ENCODE peak calls at places on chromosome 20, in four cellular contexts. Q, N, Y and B are unnamed samples.

GRCh38 chr20:24102290-24102689 is 113.7 kb upstream of the GGTLC1 start:
- DNase-seq in Y (no peak), N (peak; percentile 15), Q (no peak), B (no peak)

GRCh38 chr20:50346372-50347347 is 156.0 kb downstream of the CEBPB start:
- DNase-seq in Q (peak; percentile 94), Y (peak; percentile 34), N (no peak), B (no peak)

GRCh38 chr20:45368221-45368980 is 5.4 kb downstream of the SYS1 start:
- DNase-seq in Y (peak; percentile 77), N (peak; percentile 97), Q (no peak), B (no peak)

GRCh38 chr20:57651977-57652864 is 32.0 kb upstream of the ZBP1 start:
- DNase-seq in Y (peak; percentile 9), Q (peak; percentile 76), N (no peak), B (peak; percentile 14)

GRCh38 chr20:49831022-49831769 is 18.6 kb downstream of the SLC9A8 start:
- DNase-seq in Q (no peak), N (no peak), Y (no peak), B (no peak)

GRCh38 chr20:46894971-46895905 is 595 bp downstream of the EYA2 start:
- DNase-seq in Y (no peak), Q (no peak), N (no peak), B (no peak)

GRCh38 chr20:3648941-3649340 is 14.3 kb downstream of the GFRA4 start:
- DNase-seq in Q (no peak), Y (no peak), N (no peak), B (no peak)

GRCh38 chr20:63940472-63941266 is 15.5 kb downstream of the UCKL1 start:
- DNase-seq in Y (no peak), N (no peak), Q (no peak), B (no peak)

GRCh38 chr20:34528921-34529297 is 12.7 kb downstream of the DYNLRB1 start:
- DNase-seq in N (no peak), Q (peak; percentile 73), Y (no peak), B (no peak)

GRCh38 chr20:17504326-17504897 is 26.8 kb downstream of the BFSP1 start:
- DNase-seq in Q (peak; percentile 72), N (no peak), Y (no peak), B (no peak)

GRCh38 chr20:37288091-37288490 is 1.4 kb upstream of the MANBAL start:
- DNase-seq in Q (no peak), N (no peak), Y (no peak), B (no peak)

GRCh38 chr20:49983848-49984408 is 1.1 kb downstream of the SNAI1 start:
- DNase-seq in Q (no peak), Y (no peak), N (no peak), B (no peak)

GRCh38 chr20:45094201-45094600 is 6.7 kb downstream of the KCNS1 start:
- DNase-seq in Y (no peak), Q (no peak), N (no peak), B (no peak)

GRCh38 chr20:44552568-44552949 is 29.8 kb upstream of the PKIG start:
- DNase-seq in Y (no peak), Q (no peak), N (no peak), B (no peak)

GRCh38 chr20:17357238-17357637 is 130.4 kb downstream of the PCSK2 start:
- DNase-seq in Y (no peak), Q (no peak), N (no peak), B (no peak)

GRCh38 chr20:36569847-36570429 is 3.5 kb upstream of the TGIF2 start:
- DNase-seq in N (no peak), Y (no peak), Q (no peak), B (no peak)

GRCh38 chr20:57792386-57793095 is 82.7 kb upstream of the PMEPA1 start:
- DNase-seq in Q (no peak), N (no peak), Y (no peak), B (no peak)

GRCh38 chr20:57335392-57335791 is 5.8 kb downstream of the SPO11 start:
- DNase-seq in Q (no peak), Y (no peak), N (peak; percentile 52), B (no peak)

GRCh38 chr20:48630342-48631075 is 197.3 kb downstream of the PREX1 start:
- DNase-seq in N (no peak), Y (no peak), Q (no peak), B (no peak)

GRCh38 chr20:10807013-10807412 is 133.2 kb upstream of the JAG1 start:
- DNase-seq in Y (no peak), N (no peak), Q (no peak), B (no peak)

GRCh38 chr20:34473262-34473883 is 42.8 kb upstream of the DYNLRB1 start:
- DNase-seq in N (peak; percentile 65), Q (no peak), Y (no peak), B (no peak)

GRCh38 chr20:25623225-25623735 is 534 bp downstream of the NANP start:
- DNase-seq in Q (peak; percentile 78), N (peak; percentile 15), Y (peak; percentile 41), B (peak; percentile 29)

GRCh38 chr20:6558361-6558760 is 209.1 kb upstream of the BMP2 start:
- DNase-seq in Q (no peak), Y (no peak), N (no peak), B (no peak)

GRCh38 chr20:19328676-19329075 is 116.2 kb downstream of the SLC24A3 start:
- DNase-seq in Q (no peak), Y (no peak), N (no peak), B (no peak)

GRCh38 chr20:48187891-48188290 is 402.6 kb upstream of the SULF2 start:
- DNase-seq in Q (no peak), N (no peak), Y (no peak), B (no peak)

GRCh38 chr20:64279826-64280459 is 24.4 kb downstream of the PCMTD2 start:
- DNase-seq in N (no peak), Q (no peak), Y (no peak), B (no peak)

GRCh38 chr20:25295386-25296093 is 47.7 kb downstream of the PYGB start:
- DNase-seq in N (no peak), Q (no peak), Y (no peak), B (no peak)

GRCh38 chr20:21151791-21152190 is 25.9 kb downstream of the KIZ start:
- DNase-seq in N (no peak), Q (no peak), Y (no peak), B (no peak)

GRCh38 chr20:11217322-11217989 is 543.7 kb upstream of the JAG1 start:
- DNase-seq in N (no peak), Y (no peak), Q (no peak), B (no peak)

GRCh38 chr20:47801759-47802158 is 16.5 kb upstream of the SULF2 start:
- DNase-seq in N (no peak), Q (no peak), Y (no peak), B (no peak)

GRCh38 chr20:25053207-25054132 is 4.5 kb downstream of the ACSS1 start:
- DNase-seq in Y (no peak), N (no peak), Q (no peak), B (no peak)

GRCh38 chr20:56657879-56658278 is 28.8 kb downstream of the TFAP2C start:
- DNase-seq in Y (no peak), Q (no peak), N (no peak), B (no peak)

GRCh38 chr20:42572320-42573016 is 617.2 kb downstream of the PTPRT start:
- DNase-seq in Q (no peak), N (no peak), Y (no peak), B (no peak)

GRCh38 chr20:11111191-11111590 is 437.4 kb upstream of the JAG1 start:
- DNase-seq in Y (no peak), Q (no peak), N (no peak), B (no peak)

GRCh38 chr20:44384423-44385027 is 29.0 kb downstream of the HNF4A start:
- DNase-seq in Y (peak; percentile 86), N (peak; percentile 79), Q (peak; percentile 89), B (peak; percentile 98)

DNA sequence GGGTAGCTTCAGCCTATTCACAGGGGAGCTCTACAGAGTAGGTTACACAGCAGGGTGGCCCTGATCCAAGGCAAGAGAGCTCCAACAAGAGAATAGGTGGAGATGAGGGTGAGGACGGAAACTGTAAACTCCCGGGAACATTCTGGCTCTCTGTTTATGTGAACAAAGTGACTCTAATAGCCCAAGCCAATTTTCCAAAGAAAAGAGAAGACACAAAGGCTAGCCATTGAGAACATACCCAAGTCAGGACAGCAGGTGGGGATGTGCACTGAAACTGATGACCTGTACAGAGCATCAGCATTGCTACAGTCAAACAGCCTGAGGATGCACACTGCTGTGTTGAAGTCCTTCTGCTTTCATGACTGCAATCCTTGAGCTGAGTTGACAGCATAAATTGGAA is 136.0 kb upstream of the TOP1 start:
- DNase-seq in Q (no peak), Y (no peak), N (peak; percentile 85), B (no peak)
- TF ChIP-seq CTCF in Q (no peak), Y (no peak), N (peak; percentile 75), B (no peak)

DNA sequence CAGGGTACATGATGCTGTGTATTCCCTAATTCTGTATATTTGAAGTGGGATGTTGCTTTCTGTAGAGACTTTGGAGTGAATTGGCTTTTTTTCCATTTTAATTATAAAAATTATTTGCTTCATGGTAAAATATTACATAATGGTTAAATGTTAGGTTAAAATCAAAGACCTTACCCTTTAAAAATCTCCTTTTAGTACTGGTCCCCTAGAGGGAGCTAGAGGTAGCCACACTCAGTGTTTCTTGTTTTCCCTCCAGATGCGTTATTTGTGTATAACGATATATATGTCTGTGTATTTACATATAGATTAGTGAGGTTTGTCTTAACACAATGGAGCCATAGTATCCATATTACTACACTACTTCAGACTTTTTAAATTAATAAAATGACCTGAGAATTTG is 146.7 kb downstream of the PLCB4 start:
- DNase-seq in Q (no peak), Y (no peak), N (peak; percentile 14), B (no peak)
- TF ChIP-seq CTCF in Q (no peak), Y (peak; percentile 40), N (peak; percentile 74), B (no peak)

GRCh38 chr20:15475483-15475882 is 1097.8 kb downstream of the KIF16B start:
- DNase-seq in Q (no peak), N (no peak), Y (no peak), B (no peak)
- TF ChIP-seq CTCF in Q (no peak), N (no peak), Y (no peak), B (no peak)

GRCh38 chr20:52945862-52946522 is 26.2 kb upstream of the TSHZ2 start:
- DNase-seq in N (no peak), Y (no peak), Q (no peak), B (no peak)
- TF ChIP-seq CTCF in N (no peak), Y (no peak), Q (no peak), B (no peak)

DNA sequence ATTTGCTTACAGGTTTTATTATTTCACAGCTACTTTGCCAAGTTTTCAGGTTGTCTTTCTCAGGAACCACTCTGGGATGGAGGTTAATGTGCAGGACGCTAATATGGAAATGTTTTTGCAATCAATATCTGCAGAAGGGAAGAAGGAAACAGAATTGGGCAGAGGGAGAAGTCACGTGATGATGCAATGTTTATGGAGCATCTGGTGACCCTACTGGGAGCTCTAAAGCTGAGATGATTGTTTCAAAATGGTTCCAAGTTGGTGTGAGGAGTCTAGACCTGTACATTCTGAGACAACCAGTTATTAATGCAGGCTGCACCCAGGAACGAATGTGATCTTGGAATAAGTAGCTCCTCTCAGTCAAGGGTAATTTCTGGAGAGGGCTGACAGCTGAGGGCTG is 905.4 kb upstream of the FLRT3 start:
- DNase-seq in Q (no peak), Y (no peak), N (no peak), B (no peak)
- TF ChIP-seq CTCF in Q (no peak), Y (no peak), N (no peak), B (no peak)